ENCODE peak calls at places on chromosomes 7 and 10, in ten cellular contexts. A is WTC11; W is T-helper 1 cell; O is activated T-helper 9 cell treated with anti-CD3 and anti-CD28 coated beads, Interleukin-2, amount 50 U/mL, for 16 hours; Q is activated CD8-positive, alpha-beta T cell treated with anti-CD3 and anti-CD28 coated beads for 36 hours; Y is lung microvascular endothelial cell; T is tibial artery; M is CD4-positive, alpha-beta T cell; L is GM03348; V is stimulated activated CD4-positive, alpha-beta T cell treated with anti-CD3 and anti-CD28 coated beads, Interleukin-4, amount 100 ng/mL, for 1 hour. R is an unnamed sample.

GRCh38 chr10:127012769-127013152 is 107.5 kb downstream of the DOCK1 start:
- DNase-seq in V (no peak), T (peak; percentile 36), A (no peak), Q (no peak), Y (peak; percentile 65), W (no peak), M (no peak), L (no peak), O (no peak), R (no peak)

GRCh38 chr10:53276797-53277196 is 504.2 kb upstream of the MBL2 start:
- DNase-seq in L (no peak), Q (no peak), T (no peak), O (no peak), Y (no peak), M (no peak), A (no peak), W (no peak), V (no peak), R (no peak)

GRCh38 chr10:52256832-52257691 is 57.0 kb upstream of the DKK1 start:
- DNase-seq in W (no peak), Q (no peak), O (no peak), T (no peak), L (no peak), M (no peak), V (no peak), A (no peak), Y (no peak), R (no peak)

GRCh38 chr7:152910545-152911013 is 151.0 kb downstream of the ACTR3B start:
- DNase-seq in W (no peak), Y (no peak), L (no peak), V (no peak), T (no peak), O (no peak), A (no peak), M (no peak), Q (no peak), R (no peak)

GRCh38 chr7:49892473-49892872 is 119.0 kb downstream of the VWC2 start:
- DNase-seq in L (no peak), Q (no peak), T (no peak), M (no peak), A (no peak), O (no peak), Y (no peak), V (no peak), W (no peak), R (no peak)

GRCh38 chr10:86757110-86757790 is 831 bp downstream of the BMPR1A start:
- DNase-seq in T (peak; percentile 38), O (no peak), A (no peak), W (peak; percentile 5), Y (peak; percentile 14), V (peak; percentile 17), Q (peak; percentile 36), M (no peak), L (peak; percentile 36), R (peak; percentile 8)

GRCh38 chr10:130761032-130761575 is 550.4 kb downstream of the TCERG1L start:
- DNase-seq in T (no peak), M (no peak), A (no peak), Y (no peak), V (no peak), Q (no peak), L (no peak), O (no peak), W (no peak), R (peak; percentile 37)

GRCh38 chr10:124166431-124167125 is 73.2 kb upstream of the CHST15 start:
- DNase-seq in Y (no peak), A (no peak), O (no peak), L (no peak), M (no peak), Q (no peak), T (no peak), W (no peak), V (no peak), R (no peak)

GRCh38 chr7:46108272-46108671 is 187.2 kb upstream of the IGFBP3 start:
- DNase-seq in L (no peak), M (no peak), A (no peak), T (no peak), O (no peak), Y (no peak), W (no peak), Q (no peak), V (no peak), R (no peak)

GRCh38 chr7:80634505-80634904 is 3.9 kb upstream of the CD36 start:
- DNase-seq in T (no peak), A (no peak), W (no peak), O (no peak), L (peak; percentile 39), Y (peak; percentile 66), Q (no peak), M (no peak), V (no peak), R (no peak)

GRCh38 chr7:3157541-3158287 is 114.0 kb upstream of the CARD11 start:
- DNase-seq in V (no peak), M (no peak), O (no peak), Y (peak; percentile 23), L (no peak), W (no peak), A (no peak), Q (peak; percentile 13), T (no peak), R (no peak)

GRCh38 chr7:25359471-25360059 is 131.3 kb upstream of the NPVF start:
- DNase-seq in Y (no peak), Q (no peak), T (no peak), M (no peak), V (no peak), L (no peak), A (no peak), W (no peak), O (no peak), R (no peak)

GRCh38 chr7:70752794-70753241 is 379.1 kb upstream of the GALNT17 start:
- DNase-seq in Y (no peak), Q (no peak), W (no peak), A (no peak), M (no peak), V (no peak), L (peak; percentile 52), O (no peak), T (no peak), R (no peak)

GRCh38 chr7:136002802-136003201 is 25.6 kb upstream of the MTPN start:
- DNase-seq in Y (no peak), L (no peak), M (no peak), O (no peak), W (no peak), V (no peak), A (no peak), Q (no peak), T (no peak), R (no peak)

GRCh38 chr10:100969175-100970075 is at the start of gene SEMA4G:
- DNase-seq in M (peak; percentile 21), Y (peak; percentile 29), T (no peak), A (peak; percentile 76), O (peak; percentile 11), Q (peak; percentile 64), W (peak; percentile 31), L (peak; percentile 83), V (peak; percentile 44), R (peak; percentile 47)

GRCh38 chr7:124009321-124009720 is 23.5 kb downstream of the TMEM229A start:
- DNase-seq in M (no peak), V (no peak), Q (no peak), W (no peak), O (no peak), A (no peak), Y (no peak), T (no peak), L (no peak), R (no peak)

GRCh38 chr10:1280436-1281401 is 224.5 kb downstream of the WDR37 start:
- DNase-seq in V (no peak), T (no peak), Q (no peak), A (no peak), Y (no peak), W (no peak), L (no peak), O (no peak), M (no peak), R (no peak)

GRCh38 chr10:28754930-28755718 is 77.8 kb downstream of the BAMBI start:
- DNase-seq in W (no peak), V (no peak), A (no peak), Y (no peak), Q (no peak), T (no peak), L (no peak), O (no peak), M (no peak), R (no peak)

GRCh38 chr10:20573924-20574323 is 323.2 kb downstream of the NEBL start:
- DNase-seq in Y (no peak), W (no peak), T (no peak), A (no peak), M (no peak), O (no peak), L (no peak), Q (no peak), V (no peak), R (no peak)

GRCh38 chr7:21972397-21972784 is 26.7 kb upstream of the CDCA7L start:
- DNase-seq in W (no peak), T (no peak), L (no peak), Y (no peak), Q (no peak), O (no peak), V (no peak), M (no peak), A (peak; percentile 44), R (no peak)

GRCh38 chr10:19638173-19638872 is 177.9 kb upstream of the PLXDC2 start:
- DNase-seq in W (no peak), Q (no peak), M (no peak), O (no peak), T (peak; percentile 29), A (no peak), Y (no peak), V (no peak), L (peak; percentile 83), R (no peak)

GRCh38 chr7:100632951-100633717 is 8.2 kb downstream of the TFR2 start:
- DNase-seq in M (peak; percentile 33), W (peak; percentile 52), A (peak; percentile 67), V (peak; percentile 64), Y (peak; percentile 8), L (peak; percentile 62), T (peak; percentile 34), Q (peak; percentile 73), O (peak; percentile 55), R (peak; percentile 46)

GRCh38 chr7:99822731-99823718 is 4.8 kb upstream of the CYP3A43 start:
- DNase-seq in M (no peak), V (no peak), Y (no peak), W (no peak), L (no peak), T (no peak), A (no peak), Q (no peak), O (no peak), R (no peak)

R was measured in CD8-positive, alpha-beta memory T cell.